ENCODE peak calls at places on chromosomes 12 and 14, in ten cellular contexts. A, I, D, J, U, X, W, P, N and H are unnamed samples.

GRCh38 chr12:16189849-16190248 is 87.6 kb downstream of the SLC15A5 start:
- DNase-seq in A (no peak), I (no peak), D (no peak), J (no peak), U (no peak), X (no peak), W (peak), P (peak), N (peak), H (no peak)

GRCh38 chr12:79655036-79655435 is 35.7 kb downstream of the PAWR start:
- DNase-seq in A (no peak), I (no peak), D (no peak), J (no peak), U (no peak), X (no peak), W (no peak), P (no peak), N (no peak), H (no peak)

GRCh38 chr12:67942704-67943103 is 46.5 kb upstream of the IFNG-AS1 start:
- DNase-seq in A (no peak), I (no peak), D (no peak), J (no peak), U (no peak), X (no peak), W (no peak), P (no peak), N (no peak), H (no peak)

GRCh38 chr12:92505373-92506340 is 197.1 kb upstream of the PLEKHG7 start:
- DNase-seq in A (no peak), I (peak), D (no peak), J (peak), U (peak), X (peak), W (peak), P (peak), N (peak), H (no peak)

GRCh38 chr12:7959278-7960063 is 23.5 kb upstream of the SLC2A3 start:
- DNase-seq in A (no peak), I (no peak), D (no peak), J (no peak), U (no peak), X (no peak), W (no peak), P (peak), N (peak), H (peak)

GRCh38 chr12:70609203-70609602 is 28.0 kb downstream of the PTPRB start:
- DNase-seq in A (no peak), I (no peak), D (no peak), J (no peak), U (no peak), X (no peak), W (no peak), P (no peak), N (no peak), H (no peak)

GRCh38 chr14:20857630-20858261 is 33.4 kb upstream of the RNASE3 start:
- DNase-seq in A (peak), I (peak), D (peak), J (peak), U (peak), X (peak), W (peak), P (peak), N (peak), H (peak)

GRCh38 chr12:116130431-116130830 is 147.1 kb downstream of the MED13L start:
- DNase-seq in A (no peak), I (no peak), D (no peak), J (no peak), U (no peak), X (no peak), W (peak), P (no peak), N (peak), H (no peak)

GRCh38 chr12:115417610-115418009 is 733.6 kb upstream of the TBX3 start:
- DNase-seq in A (no peak), I (no peak), D (no peak), J (no peak), U (no peak), X (no peak), W (no peak), P (no peak), N (no peak), H (no peak)

GRCh38 chr12:47797432-47797831 is 22.3 kb downstream of the HDAC7 start:
- DNase-seq in A (peak), I (no peak), D (no peak), J (no peak), U (no peak), X (no peak), W (no peak), P (peak), N (no peak), H (no peak)

GRCh38 chr14:69261761-69262331 is 1.9 kb downstream of the GALNT16 start:
- DNase-seq in A (peak), I (peak), D (no peak), J (peak), U (peak), X (peak), W (no peak), P (no peak), N (no peak), H (no peak)

GRCh38 chr12:92452763-92453162 is 250.0 kb upstream of the PLEKHG7 start:
- DNase-seq in A (no peak), I (no peak), D (no peak), J (no peak), U (no peak), X (no peak), W (no peak), P (no peak), N (no peak), H (no peak)

GRCh38 chr14:38723277-38723676 is 379.8 kb downstream of the SEC23A start:
- DNase-seq in A (no peak), I (no peak), D (no peak), J (no peak), U (no peak), X (no peak), W (no peak), P (no peak), N (no peak), H (no peak)
- TF ChIP-seq CTCF in A (peak), I (no peak), D (no peak), J (no peak), U (no peak), X (no peak), W (no peak), P (no peak), N (no peak), H (no peak)

GRCh38 chr12:12017798-12018197 is 52.9 kb upstream of the BCL2L14 start:
- DNase-seq in A (peak), I (no peak), D (no peak), J (no peak), U (no peak), X (no peak), W (no peak), P (no peak), N (no peak), H (no peak)
- TF ChIP-seq CTCF in A (peak), I (no peak), D (no peak), J (peak), U (peak), X (peak), W (peak), P (no peak), N (peak), H (no peak)

GRCh38 chr12:63103489-63104131 is 47.4 kb downstream of the AVPR1A start:
- DNase-seq in A (no peak), I (no peak), D (no peak), J (no peak), U (no peak), X (no peak), W (peak), P (peak), N (peak), H (no peak)
- TF ChIP-seq CTCF in A (peak), I (peak), D (peak), J (peak), U (peak), X (peak), W (peak), P (peak), N (peak), H (peak)

GRCh38 chr12:41932028-41932427 is 212.6 kb downstream of the GXYLT1 start:
- DNase-seq in A (no peak), I (no peak), D (no peak), J (no peak), U (no peak), X (no peak), W (no peak), P (no peak), N (no peak), H (no peak)

GRCh38 chr12:41936333-41936732 is 208.3 kb downstream of the GXYLT1 start:
- DNase-seq in A (no peak), I (no peak), D (no peak), J (no peak), U (no peak), X (no peak), W (no peak), P (no peak), N (no peak), H (no peak)

GRCh38 chr12:41932470-41932991 is 212.1 kb downstream of the GXYLT1 start:
- DNase-seq in A (peak), I (peak), D (no peak), J (peak), U (peak), X (peak), W (peak), P (peak), N (peak), H (peak)
- TF ChIP-seq CTCF in A (peak), I (no peak), D (no peak), J (no peak), U (peak), X (peak), W (no peak), P (no peak), N (no peak), H (no peak)

DNA sequence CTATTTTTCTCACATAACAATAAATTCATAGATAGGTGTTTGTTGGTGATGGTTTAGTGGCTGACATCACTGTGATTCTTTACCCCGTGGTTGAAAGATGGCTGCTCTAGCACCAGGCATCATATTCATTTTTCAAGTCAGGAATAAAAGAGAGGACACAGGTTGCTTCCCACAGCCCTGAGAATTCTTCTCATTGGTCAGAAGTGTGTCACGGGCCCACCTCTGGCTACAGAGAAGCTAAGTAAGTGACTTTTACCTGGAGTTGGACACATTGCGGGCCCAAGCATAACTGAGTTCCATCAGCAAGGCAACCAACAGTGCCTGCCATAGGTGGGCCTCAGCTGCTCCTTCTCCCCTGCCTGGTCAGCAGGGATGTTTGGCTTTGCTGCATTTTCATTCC is 27.6 kb upstream of the FGF23 start:
- DNase-seq in A (no peak), I (no peak), D (no peak), J (no peak), U (no peak), X (no peak), W (no peak), P (no peak), N (no peak), H (no peak)
- TF ChIP-seq CTCF in A (no peak), I (no peak), D (no peak), J (no peak), U (no peak), X (no peak), W (no peak), P (no peak), N (no peak), H (no peak)

GRCh38 chr14:72634910-72635647 is 258.8 kb downstream of the DPF3 start:
- DNase-seq in A (no peak), I (no peak), D (no peak), J (no peak), U (no peak), X (no peak), W (no peak), P (no peak), N (no peak), H (no peak)
- TF ChIP-seq CTCF in A (peak), I (no peak), D (no peak), J (no peak), U (no peak), X (no peak), W (no peak), P (no peak), N (no peak), H (no peak)